ENCODE peak calls at places on chromosomes 4 and X, in seven cellular contexts. N is right lobe of liver, C is left lung, F is upper lobe of right lung, D is cardiac fibroblast, O is tibial artery, S is astrocyte. T is an unnamed sample.

GRCh38 chr4:144579411-144580020 is 66.4 kb upstream of the HHIP start:
- DNase-seq in F (no peak), O (no peak), D (peak; percentile 63), C (no peak), N (no peak), S (peak; percentile 61), T (peak; percentile 57)

GRCh38 chr4:54882616-54883015 is 224.9 kb downstream of the KIT start:
- DNase-seq in C (no peak), D (peak; percentile 4), N (no peak), O (no peak), F (no peak), S (no peak), T (no peak)

GRCh38 chr4:127470290-127470809 is 162.4 kb upstream of the INTU start:
- DNase-seq in S (no peak), N (peak; percentile 41), C (peak; percentile 66), O (peak; percentile 40), D (no peak), F (peak; percentile 56), T (no peak)

GRCh38 chrX:101658661-101659477 is 781 bp downstream of the ARMCX2 start:
- DNase-seq in D (peak; percentile 54), F (peak; percentile 88), N (peak; percentile 58), O (peak; percentile 87), S (peak; percentile 20), C (peak; percentile 88), T (peak; percentile 36)

GRCh38 chr4:51942833-51943215 is 77.3 kb downstream of the LRRC66 start:
- DNase-seq in N (no peak), S (no peak), C (no peak), D (no peak), O (no peak), F (no peak), T (no peak)

GRCh38 chr4:176988226-176988625 is 195.5 kb upstream of the VEGFC start:
- DNase-seq in C (no peak), N (no peak), D (peak; percentile 85), O (no peak), F (no peak), S (peak; percentile 92), T (peak; percentile 98)

GRCh38 chrX:1545776-1546408 is 8.9 kb upstream of the P2RY8 start:
- DNase-seq in D (no peak), S (no peak), F (no peak), O (no peak), C (no peak), N (peak; percentile 19), T (no peak)

GRCh38 chr4:184385705-184386141 is 88.6 kb downstream of the IRF2 start:
- DNase-seq in O (no peak), F (no peak), S (no peak), D (peak; percentile 61), N (peak; percentile 44), C (no peak), T (no peak)

GRCh38 chr4:102867278-102868152 is 1.3 kb upstream of the CISD2 start:
- DNase-seq in C (no peak), F (no peak), O (no peak), N (no peak), S (no peak), D (no peak), T (no peak)

GRCh38 chr4:59966758-59967157 is 1233.4 kb upstream of the ADGRL3 start:
- DNase-seq in N (no peak), F (no peak), D (no peak), O (no peak), C (no peak), S (no peak), T (no peak)

GRCh38 chr4:112523008-112523440 is 7.0 kb upstream of the NEUROG2 start:
- DNase-seq in N (no peak), C (peak; percentile 84), F (no peak), S (peak; percentile 24), O (no peak), D (peak; percentile 36), T (peak; percentile 43)

DNA sequence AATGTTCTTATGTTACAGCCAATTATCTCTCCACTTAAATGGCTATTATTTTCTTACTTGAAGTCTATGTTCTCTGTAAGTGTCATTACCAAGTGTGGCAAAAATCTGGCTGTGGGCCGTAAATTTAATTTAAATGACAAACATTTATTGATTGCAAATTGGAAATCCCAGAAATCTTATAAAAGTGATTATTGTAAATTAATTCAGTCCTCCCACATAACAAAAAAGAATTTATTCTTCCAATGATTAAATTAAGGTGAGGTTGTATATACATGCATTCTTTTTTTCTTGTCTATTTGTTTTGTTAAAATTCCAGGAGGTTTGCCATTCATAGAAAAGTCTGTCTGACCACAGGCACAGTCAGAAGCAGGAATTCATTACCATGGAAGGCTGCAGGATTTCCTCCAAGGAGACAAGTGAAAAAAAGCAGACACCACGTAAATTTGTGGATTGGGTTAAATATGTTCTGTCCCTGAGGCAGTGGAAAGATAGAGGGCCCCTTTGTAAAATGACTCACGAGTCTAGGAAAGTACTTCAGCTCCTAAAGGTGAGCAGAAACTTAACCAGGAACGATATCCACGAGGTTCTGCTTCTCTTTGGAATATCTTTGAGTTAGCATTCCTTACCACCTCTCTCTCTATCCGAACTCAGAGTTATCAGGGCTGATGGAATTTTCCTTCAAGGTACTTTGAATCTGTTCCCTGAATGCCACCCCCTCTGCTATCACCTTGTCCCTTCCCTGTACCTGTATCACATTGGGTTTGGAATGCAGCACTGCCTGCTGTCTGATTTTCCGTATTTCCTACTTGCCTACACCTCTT is 10.7 kb downstream of the PPARGC1A start:
- DNase-seq in S (peak; percentile 84), C (no peak), F (no peak), O (no peak), N (no peak), D (peak; percentile 32), T (no peak)
- H3K4me3 ChIP-seq in S (no peak overlapping the region), C (no peak overlapping the region), F (no peak overlapping the region), O (no peak overlapping the region), N (no peak overlapping the region), D (no peak overlapping the region), T (no peak overlapping the region)

GRCh38 chrX:18931972-18932371 is 51.9 kb downstream of the PHKA2 start:
- DNase-seq in D (peak; percentile 41), F (no peak), C (no peak), S (no peak), O (no peak), N (no peak), T (peak; percentile 35)
- TF ChIP-seq CTCF in D (peak; percentile 40), F (peak; percentile 31), C (no peak), S (peak; percentile 35), O (peak; percentile 25), N (peak; percentile 18), T (peak; percentile 34)

DNA sequence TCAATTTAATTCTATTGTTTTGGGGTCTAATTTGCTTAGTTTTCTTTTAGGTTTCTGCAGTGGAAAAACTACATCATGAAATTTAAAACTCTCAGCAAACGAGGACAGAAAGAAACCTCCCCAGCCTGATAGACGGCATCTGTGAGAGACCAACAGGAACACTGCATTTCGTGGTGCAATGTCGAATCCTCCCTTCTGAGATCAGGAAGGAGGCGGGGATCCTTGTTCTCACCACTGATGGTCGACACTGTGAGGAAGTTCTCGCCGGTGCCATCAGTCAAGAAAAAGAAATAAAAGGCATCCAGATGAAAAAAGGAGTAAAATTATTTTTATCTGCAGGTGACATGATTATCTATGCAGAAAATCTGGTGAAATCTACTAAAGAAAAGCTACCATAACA is 16.5 kb downstream of the GAK start:
- DNase-seq in C (no peak), O (peak; percentile 29), S (no peak), N (peak; percentile 33), F (no peak), D (peak; percentile 32), T (peak; percentile 58)
- H3K4me3 ChIP-seq in C (no peak overlapping the region), O (no peak overlapping the region), S (no peak overlapping the region), N (no peak overlapping the region), F (no peak overlapping the region), D (no peak overlapping the region), T (no peak overlapping the region)

GRCh38 chrX:13239272-13239671 is 80.6 kb downstream of the ATXN3L start:
- DNase-seq in S (no peak), C (no peak), D (no peak), O (no peak), F (no peak), N (no peak), T (peak; percentile 17)
- TF ChIP-seq CTCF in S (no peak), C (no peak), D (no peak), O (no peak), F (no peak), N (no peak), T (no peak)

GRCh38 chr4:80195441-80196139 is 1.7 kb upstream of the PRDM8 start:
- DNase-seq in O (no peak), D (no peak), C (no peak), S (no peak), N (no peak), F (no peak), T (no peak)

GRCh38 chr4:80199004-80199579 is 1.8 kb downstream of the PRDM8 start:
- DNase-seq in S (no peak), D (no peak), F (no peak), O (no peak), C (no peak), N (no peak), T (no peak)

GRCh38 chr4:80197601-80198444 is 520 bp downstream of the PRDM8 start:
- DNase-seq in F (peak; percentile 64), D (no peak), N (no peak), C (peak; percentile 86), S (no peak), O (no peak), T (no peak)

GRCh38 chr4:80196259-80197131 is 808 bp upstream of the PRDM8 start:
- DNase-seq in S (no peak), O (no peak), D (no peak), N (no peak), F (no peak), C (peak; percentile 55), T (no peak)

DNA sequence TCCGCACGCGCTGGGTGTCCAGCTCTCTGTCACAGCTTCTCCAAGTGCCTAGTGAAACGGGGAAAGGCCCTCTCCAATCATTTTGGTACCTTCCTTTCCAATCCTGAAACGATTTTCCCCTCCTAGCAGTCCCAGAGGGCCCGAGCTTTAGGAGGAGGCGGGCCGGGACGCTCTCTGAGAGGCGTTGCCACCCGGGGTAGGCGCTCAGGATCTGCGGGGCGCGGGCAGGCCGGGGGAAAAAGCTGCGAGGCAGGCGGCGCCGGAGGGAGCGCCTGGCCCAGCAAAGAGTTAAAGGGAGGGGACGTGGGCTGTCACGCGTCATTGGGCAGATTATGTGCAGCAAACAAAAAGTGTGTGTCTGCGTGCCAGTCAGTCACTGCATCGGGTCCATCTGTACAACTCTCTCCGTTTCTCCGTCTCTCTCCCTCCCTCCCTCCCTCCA is at the start of gene PRDM8:
- DNase-seq in S (peak; percentile 42), N (no peak), C (peak; percentile 80), D (no peak), F (no peak), O (no peak), T (no peak)
- H3K4me3 ChIP-seq in S (peak within 1 kb of the TSS; percentile 60), N (no peak within 1 kb of the TSS), C (peak within 1 kb of the TSS; percentile 40), D (peak within 1 kb of the TSS; percentile 30), F (peak within 1 kb of the TSS; percentile 19), O (peak within 1 kb of the TSS; percentile 47), T (no peak within 1 kb of the TSS)

DNA sequence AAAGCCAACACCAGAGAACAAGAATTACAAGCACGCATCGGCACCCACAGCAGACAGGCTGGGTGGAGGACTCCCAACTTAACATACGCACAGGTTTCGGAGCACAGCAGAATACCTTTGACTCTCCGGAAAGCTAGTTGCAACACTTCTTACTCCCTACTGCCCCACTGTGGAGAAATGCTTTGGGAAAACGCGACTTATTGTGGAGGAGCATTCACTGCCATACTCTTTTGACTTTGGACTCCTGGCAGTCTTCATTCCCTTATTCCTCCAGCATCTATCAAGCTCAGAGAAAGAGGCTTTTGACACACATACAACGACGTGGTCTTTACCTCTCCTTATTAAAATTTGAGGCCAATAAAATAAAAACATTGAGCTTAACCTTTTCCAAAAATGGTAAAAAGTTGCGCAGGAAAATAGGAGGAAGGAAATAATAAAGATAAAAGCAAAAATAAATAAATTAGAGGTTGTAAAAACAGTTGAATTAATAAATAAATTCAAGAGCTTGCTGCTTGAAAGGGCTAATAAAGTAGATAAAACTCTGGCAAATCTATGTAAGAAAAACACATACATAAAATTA is 41.4 kb upstream of the GPC3 start:
- DNase-seq in C (no peak), F (no peak), S (peak; percentile 1), O (peak; percentile 56), D (peak; percentile 64), N (peak; percentile 46), T (peak; percentile 49)
- TF ChIP-seq CTCF in C (no peak), F (peak; percentile 46), S (peak; percentile 31), O (peak; percentile 34), D (peak; percentile 26), N (peak; percentile 60), T (peak; percentile 65)